ENCODE peak calls at places on chromosomes 16 and 17, in five cellular contexts. N is fibroblast of the aortic adventitia, S is T-helper 2 cell, Z is COR-L47, G is HFF-Myc. X is an unnamed sample.

GRCh38 chr16:85659805-85660511 is 28.8 kb downstream of the GINS2 start:
- DNase-seq in N (peak), S (no peak), Z (peak), G (no peak), X (peak)

GRCh38 chr17:65158081-65158480 is 20.9 kb downstream of the RGS9 start:
- DNase-seq in N (no peak), S (no peak), Z (no peak), G (no peak), X (no peak)

GRCh38 chr17:45812102-45812501 is 28.0 kb downstream of the CRHR1 start:
- DNase-seq in N (peak), S (no peak), Z (no peak), G (no peak), X (no peak)

GRCh38 chr17:64615025-64615677 is 47.0 kb downstream of the SMURF2 start:
- DNase-seq in N (peak), S (no peak), Z (no peak), G (no peak), X (peak)

GRCh38 chr17:80584171-80584905 is 39.7 kb downstream of the RPTOR start:
- DNase-seq in N (peak), S (no peak), Z (no peak), G (no peak), X (no peak)

GRCh38 chr16:71426069-71426879 is 15.6 kb downstream of the TLE7 start:
- DNase-seq in N (peak), S (no peak), Z (peak), G (peak), X (peak)

GRCh38 chr17:59617141-59617757 is 2.4 kb upstream of the CLTC start:
- DNase-seq in N (no peak), S (no peak), Z (no peak), G (no peak), X (no peak)

GRCh38 chr17:18860161-18860972 is 2.4 kb downstream of the PRPSAP2 start:
- DNase-seq in N (no peak), S (no peak), Z (no peak), G (no peak), X (no peak)

GRCh38 chr17:16267174-16267573 is 50.2 kb downstream of the PIGL start:
- DNase-seq in N (no peak), S (no peak), Z (no peak), G (no peak), X (no peak)

GRCh38 chr17:28460901-28461300 is 12.5 kb upstream of the SLC13A2 start:
- DNase-seq in N (no peak), S (no peak), Z (no peak), G (no peak), X (no peak)

GRCh38 chr17:46136820-46137219 is 56.4 kb downstream of the KANSL1 start:
- DNase-seq in N (no peak), S (no peak), Z (no peak), G (no peak), X (peak)

GRCh38 chr16:51222016-51222415 is 70.9 kb upstream of the SALL1 start:
- DNase-seq in N (no peak), S (no peak), Z (peak), G (no peak), X (no peak)

GRCh38 chr17:74890554-74890953 is 2.9 kb downstream of the FADS6 start:
- DNase-seq in N (no peak), S (no peak), Z (no peak), G (no peak), X (no peak)

GRCh38 chr17:45783593-45784292 is 377 bp upstream of the CRHR1 start:
- DNase-seq in N (no peak), S (no peak), Z (peak), G (no peak), X (peak)

GRCh38 chr17:81069084-81069645 is 34.2 kb downstream of the BAIAP2 start:
- DNase-seq in N (no peak), S (no peak), Z (no peak), G (no peak), X (no peak)

GRCh38 chr17:73749337-73749807 is 105.1 kb upstream of the SDK2 start:
- DNase-seq in N (no peak), S (no peak), Z (no peak), G (no peak), X (no peak)

GRCh38 chr17:64984776-64985521 is 65.7 kb upstream of the LRRC37A3 start:
- DNase-seq in N (peak), S (peak), Z (no peak), G (no peak), X (peak)

GRCh38 chr16:27756206-27756970 is 206.4 kb downstream of the KATNIP start:
- DNase-seq in N (no peak), S (no peak), Z (no peak), G (no peak), X (no peak)

GRCh38 chr17:6574689-6575595 is 18.6 kb upstream of the PITPNM3 start:
- DNase-seq in N (peak), S (no peak), Z (no peak), G (peak), X (peak)

GRCh38 chr16:88554711-88555264 is 15.4 kb upstream of the ZC3H18 start:
- DNase-seq in N (no peak), S (no peak), Z (no peak), G (no peak), X (no peak)

GRCh38 chr16:4360538-4361021 is 9.5 kb upstream of the PAM16 start:
- DNase-seq in N (no peak), S (no peak), Z (no peak), G (no peak), X (no peak)

GRCh38 chr17:47978324-47978723 is 7.4 kb downstream of the CDK5RAP3 start:
- DNase-seq in N (peak), S (no peak), Z (peak), G (peak), X (peak)

GRCh38 chr17:41141361-41141760 is 1.0 kb upstream of the KRTAP4-6 start:
- DNase-seq in N (peak), S (no peak), Z (no peak), G (no peak), X (no peak)

GRCh38 chr17:34171245-34171818 is 83.8 kb upstream of the CCL2 start:
- DNase-seq in N (peak), S (peak), Z (peak), G (peak), X (peak)

GRCh38 chr16:17945080-17945601 is 391.4 kb downstream of the NPIPA8 start:
- DNase-seq in N (no peak), S (no peak), Z (no peak), G (no peak), X (no peak)

GRCh38 chr16:57091200-57091989 is 988 bp upstream of the CPNE2 start:
- DNase-seq in N (peak), S (no peak), Z (no peak), G (no peak), X (peak)

GRCh38 chr16:89890886-89891657 is 17.7 kb downstream of the TCF25 start:
- DNase-seq in N (peak), S (no peak), Z (no peak), G (no peak), X (no peak)

GRCh38 chr17:71361691-71362450 is 758.9 kb upstream of the SOX9 start:
- DNase-seq in N (no peak), S (no peak), Z (no peak), G (no peak), X (peak)